ENCODE peak calls at places on chromosomes 7 and 10, in four cellular contexts. One of them, this sample, is unnamed.

GRCh38 chr7:69336976-69337375 is 261.3 kb upstream of the AUTS2 start:
- DNase-seq in right lobe of liver: no peak
- DNase-seq in mucosa of descending colon: no peak
- DNase-seq in Calu3: no peak
- DNase-seq in this sample: no peak

GRCh38 chr10:27893320-27894014 is 105.4 kb downstream of the ODAD2 start:
- DNase-seq in Calu3: peak
- DNase-seq in mucosa of descending colon: no peak
- DNase-seq in right lobe of liver: no peak
- DNase-seq in this sample: peak

GRCh38 chr10:111739160-111739712 is 444.3 kb downstream of the GPAM start:
- DNase-seq in right lobe of liver: no peak
- DNase-seq in Calu3: no peak
- DNase-seq in mucosa of descending colon: no peak
- DNase-seq in this sample: no peak

GRCh38 chr10:4270116-4270515 is 485.1 kb upstream of the KLF6 start:
- DNase-seq in mucosa of descending colon: no peak
- DNase-seq in right lobe of liver: no peak
- DNase-seq in Calu3: no peak
- DNase-seq in this sample: peak

GRCh38 chr7:110170762-110171161 is 920.2 kb upstream of the LRRN3 start:
- DNase-seq in right lobe of liver: no peak
- DNase-seq in Calu3: no peak
- DNase-seq in mucosa of descending colon: no peak
- DNase-seq in this sample: no peak

GRCh38 chr7:80636709-80637108 is 1.7 kb upstream of the CD36 start:
- DNase-seq in right lobe of liver: no peak
- DNase-seq in mucosa of descending colon: no peak
- DNase-seq in Calu3: no peak
- DNase-seq in this sample: no peak

GRCh38 chr7:28409716-28410627 is 2.3 kb upstream of the CREB5 start:
- DNase-seq in mucosa of descending colon: peak
- DNase-seq in Calu3: peak
- DNase-seq in right lobe of liver: no peak
- DNase-seq in this sample: no peak

GRCh38 chr7:17844514-17845196 is 95.6 kb downstream of the SNX13 start:
- DNase-seq in mucosa of descending colon: no peak
- DNase-seq in Calu3: peak
- DNase-seq in right lobe of liver: no peak
- DNase-seq in this sample: no peak

GRCh38 chr7:90552521-90552920 is 43.6 kb upstream of the CDK14 start:
- DNase-seq in right lobe of liver: no peak
- DNase-seq in Calu3: no peak
- DNase-seq in mucosa of descending colon: no peak
- DNase-seq in this sample: no peak

GRCh38 chr7:127066974-127067373 is 185.8 kb downstream of the GRM8 start:
- DNase-seq in mucosa of descending colon: no peak
- DNase-seq in Calu3: peak
- DNase-seq in right lobe of liver: peak
- DNase-seq in this sample: no peak
- TF ChIP-seq CTCF in mucosa of descending colon: no peak
- TF ChIP-seq CTCF in Calu3: peak
- TF ChIP-seq CTCF in right lobe of liver: no peak
- TF ChIP-seq CTCF in this sample: no peak

GRCh38 chr7:101368422-101369165 is 5.9 kb downstream of the COL26A1 start:
- DNase-seq in mucosa of descending colon: no peak
- DNase-seq in Calu3: no peak
- DNase-seq in right lobe of liver: no peak
- DNase-seq in this sample: no peak
- TF ChIP-seq CTCF in mucosa of descending colon: no peak
- TF ChIP-seq CTCF in Calu3: no peak
- TF ChIP-seq CTCF in right lobe of liver: no peak
- TF ChIP-seq CTCF in this sample: no peak

DNA sequence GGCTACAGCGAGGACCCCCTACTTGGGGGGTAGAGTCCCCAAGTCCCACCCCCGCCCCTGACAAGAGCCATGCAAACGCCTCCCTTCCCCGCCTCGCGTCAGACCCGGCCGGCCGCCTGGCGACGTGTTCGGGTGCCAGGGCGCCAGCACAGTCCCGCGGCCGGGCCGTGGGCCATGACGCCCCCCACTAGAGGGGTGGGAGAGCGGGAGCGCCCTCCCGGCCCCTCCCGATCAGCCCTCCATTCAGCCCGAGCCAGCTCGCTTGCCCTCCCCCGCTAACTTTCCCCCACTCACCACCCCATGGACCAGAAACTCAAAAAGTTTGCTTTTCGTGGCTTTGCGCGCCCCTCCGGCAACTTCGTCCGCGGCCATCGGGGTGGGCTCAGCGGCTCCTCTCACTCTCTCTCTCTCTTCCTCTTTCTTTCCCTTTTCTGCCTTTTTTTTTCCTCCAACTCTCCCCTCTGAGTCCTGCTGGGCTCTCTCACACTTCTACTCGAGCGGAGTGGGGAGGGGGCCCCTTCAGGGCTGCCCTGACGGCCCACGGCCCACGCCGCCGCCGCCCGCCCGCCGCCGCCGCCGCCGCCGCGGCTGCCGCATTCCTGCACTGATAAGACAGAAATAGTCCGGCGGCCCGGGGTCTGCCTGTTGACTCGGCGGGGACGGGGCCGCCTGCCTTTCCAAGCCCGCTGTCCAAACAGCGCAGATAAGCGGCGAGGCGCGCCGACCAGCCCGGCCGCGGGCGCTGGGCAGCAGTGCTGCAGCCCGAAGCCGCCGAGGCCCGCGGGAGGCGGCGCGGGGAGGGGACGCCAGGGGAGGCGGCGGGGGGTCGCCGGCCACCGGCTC is at the start of gene SMARCD3:
- DNase-seq in mucosa of descending colon: peak
- DNase-seq in right lobe of liver: peak
- DNase-seq in Calu3: peak
- DNase-seq in this sample: no peak
- TF ChIP-seq CTCF in mucosa of descending colon: no peak
- TF ChIP-seq CTCF in right lobe of liver: no peak
- TF ChIP-seq CTCF in Calu3: no peak
- TF ChIP-seq CTCF in this sample: no peak

DNA sequence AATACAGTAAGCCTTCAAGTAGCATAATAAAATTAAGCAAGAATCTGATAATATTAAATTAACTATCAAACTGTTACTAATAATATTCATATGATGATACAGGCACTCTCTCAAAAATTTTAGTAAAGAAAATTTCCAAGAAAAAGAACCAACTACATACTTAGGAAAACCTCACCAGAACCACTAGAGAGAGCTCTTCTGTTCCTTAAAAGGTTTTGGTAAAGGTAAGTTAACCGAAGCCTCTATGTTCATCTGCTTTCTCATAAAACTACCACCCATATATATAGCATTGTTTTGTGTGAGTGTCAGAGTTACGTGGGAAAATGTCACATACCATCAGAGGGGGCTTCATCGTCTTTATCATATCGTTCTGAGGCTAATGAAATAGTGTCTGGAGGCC is 20.7 kb downstream of the SKAP2 start:
- DNase-seq in mucosa of descending colon: no peak
- DNase-seq in Calu3: no peak
- DNase-seq in right lobe of liver: no peak
- DNase-seq in this sample: no peak
- TF ChIP-seq CTCF in mucosa of descending colon: no peak
- TF ChIP-seq CTCF in Calu3: no peak
- TF ChIP-seq CTCF in right lobe of liver: no peak
- TF ChIP-seq CTCF in this sample: no peak

GRCh38 chr7:73978681-73979563 is 49.1 kb upstream of the ELN start:
- DNase-seq in Calu3: peak
- DNase-seq in mucosa of descending colon: peak
- DNase-seq in right lobe of liver: peak
- DNase-seq in this sample: no peak
- TF ChIP-seq CTCF in Calu3: peak
- TF ChIP-seq CTCF in mucosa of descending colon: peak
- TF ChIP-seq CTCF in right lobe of liver: peak
- TF ChIP-seq CTCF in this sample: peak

GRCh38 chr10:75496191-75496567 is 64.8 kb downstream of the LRMDA start:
- DNase-seq in mucosa of descending colon: no peak
- DNase-seq in Calu3: no peak
- DNase-seq in right lobe of liver: no peak
- DNase-seq in this sample: no peak
- TF ChIP-seq CTCF in mucosa of descending colon: no peak
- TF ChIP-seq CTCF in Calu3: no peak
- TF ChIP-seq CTCF in right lobe of liver: no peak
- TF ChIP-seq CTCF in this sample: no peak

DNA sequence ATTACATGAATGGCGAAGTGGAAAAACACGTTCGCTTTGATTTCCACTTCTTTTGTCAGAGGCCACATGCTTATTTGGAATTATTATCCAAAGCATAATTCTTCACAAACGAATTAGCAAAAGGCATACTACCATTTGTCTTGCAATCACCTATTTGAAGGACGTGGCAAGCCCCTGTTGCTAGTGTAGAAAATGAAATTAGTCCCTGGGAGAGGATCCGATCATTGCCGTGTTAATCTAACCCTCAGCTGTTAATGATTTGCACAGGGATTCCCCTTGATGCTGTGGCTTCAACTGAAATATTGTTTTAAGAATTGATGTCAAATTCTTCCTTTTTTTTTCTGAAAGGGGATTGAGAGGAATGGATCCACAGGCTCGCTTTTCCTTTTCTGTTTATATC is 4.6 kb downstream of the AGMO start:
- DNase-seq in mucosa of descending colon: no peak
- DNase-seq in Calu3: peak
- DNase-seq in right lobe of liver: no peak
- DNase-seq in this sample: no peak
- TF ChIP-seq CTCF in mucosa of descending colon: no peak
- TF ChIP-seq CTCF in Calu3: no peak
- TF ChIP-seq CTCF in right lobe of liver: no peak
- TF ChIP-seq CTCF in this sample: no peak

This sample was measured in AG09319.